ENCODE peak calls at places on chromosomes 16 and 17, in eight cellular contexts. U is suprapubic skin, A is fibroblast of lung, N is H9, Z is uterus, K is body of pancreas, C is foreskin fibroblast, J is HFF-Myc. H is an unnamed sample.

GRCh38 chr17:40616592-40616991 is 31.0 kb downstream of the SMARCE1 start:
- DNase-seq in U (no peak), A (no peak), N (no peak), Z (no peak), K (no peak), C (no peak), J (no peak), H (no peak)

GRCh38 chr16:69481901-69482341 is 57.5 kb downstream of the CYB5B start:
- DNase-seq in U (peak), A (peak), N (peak), Z (peak), K (peak), C (peak), J (no peak), H (peak)

GRCh38 chr16:15452456-15452855 is 18.1 kb downstream of the BMERB1 start:
- DNase-seq in U (no peak), A (no peak), N (no peak), Z (no peak), K (no peak), C (no peak), J (no peak), H (no peak)

GRCh38 chr17:21202512-21202911 is 11.4 kb downstream of the TMEM11 start:
- DNase-seq in U (no peak), A (no peak), N (no peak), Z (no peak), K (no peak), C (no peak), J (no peak), H (no peak)

GRCh38 chr16:53465606-53466290 is 31.5 kb downstream of the RBL2 start:
- DNase-seq in U (no peak), A (peak), N (no peak), Z (no peak), K (peak), C (peak), J (peak), H (no peak)

GRCh38 chr16:73231969-73232554 is 184.1 kb upstream of the ZFHX3 start:
- DNase-seq in U (no peak), A (peak), N (no peak), Z (no peak), K (peak), C (no peak), J (no peak), H (no peak)

GRCh38 chr16:13913374-13914292 is 6.3 kb upstream of the ERCC4 start:
- DNase-seq in U (no peak), A (no peak), N (no peak), Z (no peak), K (no peak), C (no peak), J (no peak), H (no peak)

GRCh38 chr16:79286646-79287423 is 313.7 kb downstream of the MAF start:
- DNase-seq in U (no peak), A (no peak), N (peak), Z (no peak), K (peak), C (no peak), J (no peak), H (peak)

GRCh38 chr16:84294196-84295142 is at the start of gene WFDC1:
- DNase-seq in U (no peak), A (no peak), N (no peak), Z (no peak), K (no peak), C (peak), J (no peak), H (peak)

GRCh38 chr17:51120357-51120738 is 320 bp downstream of the SPAG9 start:
- DNase-seq in U (peak), A (peak), N (no peak), Z (no peak), K (no peak), C (no peak), J (no peak), H (no peak)

GRCh38 chr16:89828199-89828869 is at the start of gene SPIRE2:
- DNase-seq in U (no peak), A (peak), N (peak), Z (peak), K (peak), C (peak), J (no peak), H (no peak)

GRCh38 chr17:14211778-14212177 is 24.9 kb downstream of the CDRT15 start:
- DNase-seq in U (no peak), A (no peak), N (peak), Z (no peak), K (peak), C (peak), J (no peak), H (no peak)

GRCh38 chr17:82241183-82241925 is 12.5 kb downstream of the SLC16A3 start:
- DNase-seq in U (peak), A (peak), N (no peak), Z (peak), K (no peak), C (peak), J (no peak), H (peak)

GRCh38 chr17:29760279-29760721 is 137.6 kb upstream of the CORO6 start:
- DNase-seq in U (no peak), A (peak), N (no peak), Z (no peak), K (no peak), C (peak), J (no peak), H (no peak)

GRCh38 chr16:23269248-23270091 is 32.6 kb upstream of the SCNN1B start:
- DNase-seq in U (no peak), A (no peak), N (no peak), Z (no peak), K (no peak), C (peak), J (no peak), H (no peak)

GRCh38 chr16:14672403-14672971 is 21.6 kb downstream of the PLA2G10 start:
- DNase-seq in U (no peak), A (no peak), N (no peak), Z (no peak), K (peak), C (no peak), J (no peak), H (no peak)

GRCh38 chr16:9048302-9048700 is 43.1 kb upstream of the HAPSTR1 start:
- DNase-seq in U (no peak), A (peak), N (no peak), Z (no peak), K (no peak), C (peak), J (no peak), H (no peak)

GRCh38 chr16:78503501-78504110 is 404.2 kb downstream of the WWOX start:
- DNase-seq in U (no peak), A (peak), N (no peak), Z (peak), K (peak), C (peak), J (no peak), H (no peak)

GRCh38 chr16:57273359-57273758 is 11.1 kb downstream of the PLLP start:
- DNase-seq in U (no peak), A (no peak), N (no peak), Z (no peak), K (no peak), C (no peak), J (no peak), H (no peak)

GRCh38 chr17:58351182-58351581 is 819 bp downstream of the SUPT4H1 start:
- DNase-seq in U (no peak), A (no peak), N (no peak), Z (no peak), K (no peak), C (no peak), J (no peak), H (no peak)

GRCh38 chr16:68737046-68737729 is at the start of gene CDH1:
- DNase-seq in U (peak), A (no peak), N (peak), Z (no peak), K (peak), C (no peak), J (no peak), H (no peak)

GRCh38 chr17:8807070-8807550 is 7.9 kb upstream of the MFSD6L start:
- DNase-seq in U (no peak), A (no peak), N (peak), Z (no peak), K (no peak), C (no peak), J (no peak), H (no peak)

GRCh38 chr17:179721-180379 is 1.6 kb downstream of the DOC2B start:
- DNase-seq in U (no peak), A (no peak), N (peak), Z (no peak), K (no peak), C (no peak), J (no peak), H (no peak)

GRCh38 chr17:38742431-38743308 is 5.5 kb downstream of the PCGF2 start:
- DNase-seq in U (no peak), A (peak), N (no peak), Z (peak), K (peak), C (peak), J (peak), H (peak)

GRCh38 chr16:4057439-4057877 is 58.8 kb downstream of the ADCY9 start:
- DNase-seq in U (no peak), A (no peak), N (no peak), Z (no peak), K (no peak), C (peak), J (no peak), H (no peak)

GRCh38 chr17:10323812-10324610 is 48.8 kb downstream of the MYH13 start:
- DNase-seq in U (no peak), A (no peak), N (no peak), Z (no peak), K (no peak), C (no peak), J (no peak), H (no peak)

GRCh38 chr17:20289984-20290383 is 177.4 kb downstream of the LGALS9B start:
- DNase-seq in U (no peak), A (no peak), N (no peak), Z (no peak), K (no peak), C (no peak), J (no peak), H (no peak)

GRCh38 chr16:67936124-67936875 is at the start of gene PSMB10:
- DNase-seq in U (no peak), A (peak), N (no peak), Z (peak), K (peak), C (peak), J (no peak), H (no peak)

GRCh38 chr17:883586-883962 is 96.0 kb downstream of the NXN start:
- DNase-seq in U (no peak), A (no peak), N (no peak), Z (no peak), K (no peak), C (no peak), J (no peak), H (no peak)

GRCh38 chr17:65092262-65092661 is 35.7 kb upstream of the GNA13 start:
- DNase-seq in U (no peak), A (peak), N (no peak), Z (no peak), K (no peak), C (peak), J (no peak), H (no peak)

GRCh38 chr16:81548901-81549546 is 104.4 kb downstream of the CMIP start:
- DNase-seq in U (no peak), A (no peak), N (no peak), Z (no peak), K (peak), C (no peak), J (no peak), H (no peak)

GRCh38 chr16:20726661-20727060 is 15.0 kb downstream of the THUMPD1 start:
- DNase-seq in U (no peak), A (no peak), N (no peak), Z (no peak), K (no peak), C (no peak), J (no peak), H (no peak)

GRCh38 chr16:54102888-54103866 is 183.4 kb downstream of the IRX3 start:
- DNase-seq in U (no peak), A (no peak), N (no peak), Z (no peak), K (no peak), C (no peak), J (no peak), H (no peak)

GRCh38 chr17:27870345-27870744 is 22.8 kb downstream of the LYRM9 start:
- DNase-seq in U (no peak), A (no peak), N (no peak), Z (no peak), K (no peak), C (no peak), J (no peak), H (no peak)

GRCh38 chr16:55250641-55251550 is 73.1 kb upstream of the IRX6 start:
- DNase-seq in U (no peak), A (no peak), N (no peak), Z (no peak), K (no peak), C (no peak), J (peak), H (no peak)

GRCh38 chr16:10838611-10839270 is 20.1 kb upstream of the TVP23A start:
- DNase-seq in U (no peak), A (no peak), N (no peak), Z (no peak), K (no peak), C (no peak), J (no peak), H (no peak)
- TF ChIP-seq CTCF in U (no peak), A (no peak), N (no peak), Z (no peak), K (no peak), C (no peak), J (no peak), H (no peak)

DNA sequence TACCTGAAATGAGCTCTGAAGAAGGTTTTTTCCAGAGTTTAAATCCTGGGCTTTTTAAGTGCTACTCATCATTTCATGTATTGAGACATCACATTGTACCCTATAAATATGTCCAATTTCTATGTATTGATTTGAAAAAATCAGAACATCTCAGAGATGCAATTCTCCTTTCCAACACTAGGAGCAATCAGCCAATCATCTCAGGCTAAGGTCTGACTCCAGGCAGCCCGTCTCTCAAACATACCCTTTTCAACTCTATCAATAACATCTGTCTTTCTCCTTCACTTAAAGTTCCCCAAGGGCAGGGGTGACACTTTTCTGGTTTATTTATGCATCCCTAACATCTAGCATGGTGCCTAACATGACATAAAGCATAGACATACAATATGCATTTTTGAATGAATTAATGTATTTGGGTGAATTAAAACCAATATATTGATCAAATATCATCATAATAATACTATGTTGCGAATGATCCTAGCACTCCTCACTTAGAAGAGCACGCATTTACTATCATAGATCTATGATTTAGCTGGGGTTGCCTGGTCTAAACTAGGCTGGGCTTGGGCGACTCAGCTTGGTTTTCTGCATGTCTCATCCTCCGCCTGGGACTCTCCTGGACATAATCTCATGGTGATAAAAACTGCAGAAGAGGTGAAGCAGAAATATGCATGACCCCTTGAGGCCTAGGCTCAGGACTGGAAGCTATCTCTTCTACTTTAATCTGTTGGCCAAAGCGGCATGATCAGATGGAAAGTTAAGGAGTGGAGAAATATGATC is 5.2 kb upstream of the CDH11 start:
- DNase-seq in U (no peak), A (no peak), N (no peak), Z (no peak), K (no peak), C (no peak), J (no peak), H (no peak)
- TF ChIP-seq CTCF in U (peak), A (peak), N (peak), Z (no peak), K (no peak), C (peak), J (peak), H (no peak)

DNA sequence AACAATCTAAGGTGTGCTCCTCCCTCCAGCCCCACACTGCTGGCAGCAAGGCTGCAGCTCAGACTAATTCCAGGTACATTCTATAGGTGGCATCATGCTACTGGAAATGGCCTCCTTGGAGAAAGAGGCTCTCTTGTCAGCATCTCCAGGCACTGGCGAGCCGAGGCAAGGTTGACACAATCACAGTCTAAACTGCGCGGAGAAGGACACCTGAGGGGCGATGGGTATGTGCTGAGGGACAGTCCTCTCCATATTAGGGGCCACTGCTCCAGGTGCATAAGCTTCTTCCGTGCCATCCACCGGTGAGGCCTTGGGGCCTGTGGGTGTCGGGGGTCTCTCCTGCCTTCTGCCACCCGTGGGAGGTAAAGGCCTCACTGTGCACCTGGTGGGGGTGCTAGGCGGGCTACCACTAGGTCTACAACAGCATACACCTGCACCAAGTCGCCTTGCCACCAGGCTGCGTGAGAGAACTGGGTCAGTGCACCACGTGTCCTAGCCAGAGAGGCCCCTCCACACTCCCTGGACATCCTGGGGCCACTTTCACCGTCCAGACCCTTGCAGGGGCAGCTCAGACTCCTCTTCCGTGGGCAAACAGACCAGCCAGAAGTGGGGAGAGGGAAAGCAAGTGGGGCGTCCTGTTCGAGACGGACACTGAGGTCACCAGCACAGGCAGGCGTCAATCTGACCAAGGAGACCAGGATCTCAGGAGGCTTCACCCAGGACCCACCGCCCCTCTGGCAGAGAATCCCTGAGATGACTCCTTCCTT is 12.1 kb upstream of the CBX8 start:
- DNase-seq in U (no peak), A (no peak), N (peak), Z (no peak), K (peak), C (no peak), J (no peak), H (no peak)
- TF ChIP-seq CTCF in U (peak), A (peak), N (peak), Z (no peak), K (peak), C (no peak), J (no peak), H (no peak)

DNA sequence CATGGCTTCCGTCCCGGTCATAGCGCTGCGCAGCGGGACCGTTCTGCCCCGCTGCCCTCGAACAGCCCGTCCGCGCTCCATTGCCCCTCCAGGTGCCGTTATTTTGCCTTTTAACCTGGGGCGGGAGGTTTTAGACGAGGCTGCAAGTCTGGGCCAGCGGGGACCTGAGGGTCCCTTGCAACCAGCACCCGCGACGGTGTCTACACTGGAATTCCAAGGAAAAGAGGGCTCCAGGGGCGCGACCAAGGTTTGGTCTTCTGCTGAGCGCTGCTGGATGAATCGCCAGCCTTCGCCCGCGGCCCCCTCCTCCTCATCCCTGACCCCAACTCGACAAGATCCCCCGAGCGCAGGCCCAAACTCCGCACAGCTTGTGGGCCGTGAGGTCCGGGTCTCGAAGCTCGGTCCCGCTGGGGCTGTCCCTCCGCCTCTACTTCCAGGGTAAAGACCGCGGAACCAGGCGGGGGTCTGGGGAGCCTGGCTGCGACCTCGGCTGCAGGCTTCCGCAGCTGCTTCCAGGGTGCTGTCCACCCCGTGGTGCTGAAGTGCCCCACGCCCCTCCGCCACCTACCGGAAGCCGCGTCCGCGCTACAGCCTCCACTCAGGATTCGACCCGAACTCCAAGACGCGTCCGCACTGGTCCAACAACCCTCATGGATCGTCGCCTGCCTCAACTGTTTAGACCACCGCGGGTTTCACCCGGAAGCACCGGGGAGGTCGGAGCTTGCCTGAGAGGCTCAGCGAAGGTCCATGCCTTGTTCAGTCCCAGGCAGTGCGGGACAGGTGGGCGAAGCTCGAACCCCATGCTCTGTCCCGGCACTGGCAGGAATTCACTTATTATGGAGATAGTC is 10.1 kb upstream of the CA4 start:
- DNase-seq in U (no peak), A (peak), N (peak), Z (peak), K (peak), C (peak), J (no peak), H (peak)
- TF ChIP-seq CTCF in U (peak), A (peak), N (peak), Z (peak), K (peak), C (peak), J (peak), H (peak)